ENCODE peak calls at places on chromosome 22, in six cellular contexts. N is lung; M is GOT3; E is cardiac fibroblast; O is activated CD4-positive, CD25-positive, alpha-beta regulatory T cell; K is IMR-90. C is an unnamed sample.

GRCh38 chr22:32202539-32203180 is 2.2 kb downstream of the RFPL2 start:
- DNase-seq in M (no peak), N (peak; percentile 67), E (peak; percentile 46), O (no peak), K (peak; percentile 22), C (peak; percentile 15)

GRCh38 chr22:24550028-24550901 is 4.7 kb downstream of the GUCD1 start:
- DNase-seq in E (no peak), M (no peak), O (no peak), N (no peak), K (no peak), C (no peak)

GRCh38 chr22:47914481-47915097 is 1152.1 kb downstream of the TBC1D22A start:
- DNase-seq in E (no peak), M (no peak), O (no peak), K (no peak), N (no peak), C (no peak)

GRCh38 chr22:41939981-41940852 is 6.7 kb downstream of the CENPM start:
- DNase-seq in K (no peak), O (peak; percentile 72), M (no peak), N (peak; percentile 39), E (no peak), C (no peak)

GRCh38 chr22:32123657-32124056 is 35.4 kb downstream of the C22orf42 start:
- DNase-seq in E (no peak), M (no peak), K (no peak), N (no peak), O (no peak), C (no peak)

GRCh38 chr22:49540571-49541450 is 286.9 kb downstream of the BRD1 start:
- DNase-seq in M (no peak), E (no peak), N (no peak), O (no peak), K (no peak), C (no peak)

GRCh38 chr22:39527481-39527961 is 5.0 kb downstream of the RPS19BP1 start:
- DNase-seq in N (no peak), K (peak; percentile 27), O (no peak), M (no peak), E (no peak), C (no peak)

GRCh38 chr22:48204296-48204695 is 1441.8 kb downstream of the TBC1D22A start:
- DNase-seq in O (no peak), K (no peak), E (no peak), M (no peak), N (no peak), C (no peak)

GRCh38 chr22:28351585-28351984 is 328.1 kb downstream of the TTC28 start:
- DNase-seq in O (no peak), N (no peak), K (no peak), M (no peak), E (no peak), C (no peak)

GRCh38 chr22:36678477-36678876 is 25.1 kb downstream of the CACNG2 start:
- DNase-seq in O (no peak), E (no peak), N (no peak), K (no peak), M (no peak), C (no peak)

GRCh38 chr22:24512043-24512442 is 16.9 kb downstream of the UPB1 start:
- DNase-seq in N (no peak), E (no peak), O (no peak), M (no peak), K (no peak), C (no peak)

GRCh38 chr22:35721954-35722353 is 4.3 kb downstream of the APOL5 start:
- DNase-seq in N (no peak), M (no peak), O (no peak), K (no peak), E (no peak), C (no peak)

GRCh38 chr22:35045451-35045850 is 20.5 kb upstream of the ISX start:
- DNase-seq in E (no peak), M (no peak), K (no peak), N (no peak), O (no peak), C (no peak)

GRCh38 chr22:37577957-37578356 is 1.9 kb downstream of the LGALS2 start:
- DNase-seq in E (no peak), O (no peak), M (no peak), N (no peak), K (no peak), C (no peak)

GRCh38 chr22:20957118-20957690 is 9.9 kb upstream of the AIFM3 start:
- DNase-seq in K (no peak), E (no peak), N (no peak), O (no peak), M (no peak), C (no peak)

GRCh38 chr22:42984814-42985540 is 30.0 kb downstream of the PACSIN2 start:
- DNase-seq in M (no peak), O (no peak), N (no peak), E (no peak), K (no peak), C (no peak)

GRCh38 chr22:45314789-45315188 is 5.1 kb downstream of the FAM118A start:
- DNase-seq in M (no peak), N (no peak), O (no peak), E (no peak), K (no peak), C (no peak)

GRCh38 chr22:17842386-17842785 is 68.1 kb upstream of the BID start:
- DNase-seq in N (no peak), E (no peak), M (no peak), O (peak; percentile 8), K (no peak), C (no peak)

GRCh38 chr22:39351689-39352214 is 2.0 kb downstream of the SYNGR1 start:
- DNase-seq in M (no peak), N (no peak), E (peak; percentile 56), K (peak; percentile 44), O (no peak), C (no peak)

GRCh38 chr22:30044369-30044768 is 35.9 kb upstream of the HORMAD2 start:
- DNase-seq in N (peak; percentile 63), M (no peak), O (no peak), E (peak; percentile 92), K (peak; percentile 93), C (peak; percentile 77)

GRCh38 chr22:17742528-17742902 is 31.8 kb downstream of the BID start:
- DNase-seq in E (peak; percentile 71), M (no peak), O (peak; percentile 53), N (peak; percentile 60), K (peak; percentile 66), C (peak; percentile 0)

GRCh38 chr22:48803993-48804810 is 1023.5 kb downstream of the BRD1 start:
- DNase-seq in K (no peak), N (no peak), E (no peak), M (no peak), O (no peak), C (no peak)

GRCh38 chr22:17314472-17314871 is 54.8 kb upstream of the CECR2 start:
- DNase-seq in M (no peak), O (no peak), E (no peak), K (no peak), N (peak; percentile 17), C (peak; percentile 63)